ENCODE peak calls at places on chromosomes 12 and 14, in ten cellular contexts. A, B, P, W, E, D, Y, R, K and H are unnamed samples.

GRCh38 chr12:88417531-88417930 is 162.7 kb downstream of the KITLG start:
- DNase-seq in A (no peak), B (no peak), P (no peak), W (no peak), E (no peak), D (no peak), Y (peak), R (no peak), K (no peak), H (no peak)

GRCh38 chr14:70808023-70808401 is 1.3 kb downstream of the MAP3K9 start:
- DNase-seq in A (no peak), B (no peak), P (peak), W (no peak), E (peak), D (no peak), Y (peak), R (peak), K (peak), H (no peak)

GRCh38 chr14:77580964-77581505 is 35.4 kb downstream of the SPTLC2 start:
- DNase-seq in A (no peak), B (no peak), P (peak), W (peak), E (no peak), D (no peak), Y (peak), R (peak), K (no peak), H (peak)

GRCh38 chr14:61454545-61454944 is 133.2 kb downstream of the PRKCH start:
- DNase-seq in A (no peak), B (peak), P (no peak), W (no peak), E (no peak), D (no peak), Y (no peak), R (no peak), K (no peak), H (no peak)

GRCh38 chr14:22822017-22822618 is 6.9 kb upstream of the SLC7A7 start:
- DNase-seq in A (no peak), B (no peak), P (no peak), W (no peak), E (no peak), D (peak), Y (no peak), R (no peak), K (no peak), H (no peak)

GRCh38 chr12:78086553-78087362 is 256.1 kb downstream of the NAV3 start:
- DNase-seq in A (no peak), B (no peak), P (no peak), W (peak), E (no peak), D (no peak), Y (no peak), R (no peak), K (no peak), H (no peak)

GRCh38 chr12:123750159-123750656 is 11.9 kb upstream of the DNAH10 start:
- DNase-seq in A (no peak), B (no peak), P (no peak), W (no peak), E (no peak), D (no peak), Y (no peak), R (no peak), K (no peak), H (no peak)

GRCh38 chr14:31018057-31018645 is 7.3 kb upstream of the AP4S1 start:
- DNase-seq in A (no peak), B (no peak), P (no peak), W (peak), E (no peak), D (no peak), Y (no peak), R (no peak), K (no peak), H (no peak)

GRCh38 chr12:53096761-53097160 is 706 bp upstream of the IGFBP6 start:
- DNase-seq in A (no peak), B (no peak), P (no peak), W (no peak), E (no peak), D (peak), Y (no peak), R (no peak), K (no peak), H (no peak)

GRCh38 chr12:93803408-93803807 is 126.2 kb downstream of the CRADD start:
- DNase-seq in A (no peak), B (no peak), P (no peak), W (peak), E (no peak), D (no peak), Y (no peak), R (peak), K (no peak), H (peak)

GRCh38 chr12:53695148-53696138 is 19.6 kb upstream of the ATP5MC2 start:
- DNase-seq in A (no peak), B (no peak), P (peak), W (peak), E (no peak), D (no peak), Y (peak), R (peak), K (peak), H (peak)

GRCh38 chr14:91780452-91780851 is 48.6 kb upstream of the CATSPERB start:
- DNase-seq in A (no peak), B (no peak), P (no peak), W (no peak), E (no peak), D (no peak), Y (no peak), R (no peak), K (no peak), H (peak)

GRCh38 chr12:31499567-31499966 is 91.4 kb downstream of the DENND5B start:
- DNase-seq in A (no peak), B (no peak), P (no peak), W (no peak), E (no peak), D (no peak), Y (no peak), R (no peak), K (no peak), H (no peak)

GRCh38 chr14:105465209-105466031 is 9.2 kb upstream of the CRIP2 start:
- DNase-seq in A (no peak), B (peak), P (no peak), W (no peak), E (no peak), D (no peak), Y (no peak), R (no peak), K (no peak), H (peak)

GRCh38 chr12:116299064-116299463 is 21.6 kb upstream of the MED13L start:
- DNase-seq in A (no peak), B (no peak), P (no peak), W (no peak), E (no peak), D (no peak), Y (peak), R (no peak), K (no peak), H (no peak)

GRCh38 chr12:57124259-57124877 is 3.9 kb upstream of the LRP1 start:
- DNase-seq in A (peak), B (peak), P (peak), W (peak), E (peak), D (peak), Y (peak), R (peak), K (peak), H (peak)

GRCh38 chr12:23564454-23564853 is 385.0 kb downstream of the SOX5 start:
- DNase-seq in A (no peak), B (no peak), P (no peak), W (no peak), E (no peak), D (no peak), Y (peak), R (no peak), K (no peak), H (peak)

GRCh38 chr12:44021471-44021971 is 185.6 kb downstream of the TMEM117 start:
- DNase-seq in A (no peak), B (no peak), P (no peak), W (no peak), E (no peak), D (no peak), Y (no peak), R (no peak), K (no peak), H (peak)

GRCh38 chr12:59036973-59037807 is 116.9 kb upstream of the LRIG3 start:
- DNase-seq in A (no peak), B (no peak), P (no peak), W (peak), E (no peak), D (no peak), Y (no peak), R (no peak), K (no peak), H (no peak)

GRCh38 chr14:23321572-23322547 is 603 bp downstream of the PABPN1 start:
- DNase-seq in A (peak), B (peak), P (no peak), W (peak), E (no peak), D (peak), Y (no peak), R (peak), K (peak), H (peak)

GRCh38 chr14:70885343-70886014 is 21.8 kb upstream of the PCNX1 start:
- DNase-seq in A (no peak), B (no peak), P (no peak), W (no peak), E (no peak), D (no peak), Y (no peak), R (no peak), K (peak), H (no peak)

GRCh38 chr14:64891839-64892375 is 12.2 kb upstream of the SPTB start:
- DNase-seq in A (peak), B (no peak), P (peak), W (peak), E (no peak), D (no peak), Y (peak), R (peak), K (no peak), H (peak)

GRCh38 chr14:61652526-61653262 is 42.6 kb upstream of the HIF1A start:
- DNase-seq in A (no peak), B (no peak), P (no peak), W (no peak), E (no peak), D (no peak), Y (no peak), R (no peak), K (no peak), H (no peak)

GRCh38 chr12:106994579-106995220 is 7.8 kb upstream of the MTERF2 start:
- DNase-seq in A (no peak), B (no peak), P (no peak), W (peak), E (no peak), D (no peak), Y (no peak), R (no peak), K (no peak), H (peak)

GRCh38 chr14:105091335-105092123 is 26.3 kb upstream of the GPR132 start:
- DNase-seq in A (no peak), B (peak), P (peak), W (no peak), E (no peak), D (peak), Y (peak), R (peak), K (no peak), H (peak)

GRCh38 chr14:75310295-75311059 is 31.8 kb downstream of the FOS start:
- DNase-seq in A (peak), B (peak), P (no peak), W (peak), E (no peak), D (peak), Y (peak), R (peak), K (no peak), H (peak)

GRCh38 chr12:106142591-106143261 is 4.0 kb upstream of the NUAK1 start:
- DNase-seq in A (no peak), B (no peak), P (no peak), W (no peak), E (no peak), D (no peak), Y (no peak), R (no peak), K (no peak), H (no peak)

GRCh38 chr14:89504602-89505320 is 87.7 kb upstream of the FOXN3 start:
- DNase-seq in A (no peak), B (no peak), P (no peak), W (peak), E (no peak), D (no peak), Y (no peak), R (no peak), K (no peak), H (peak)

GRCh38 chr12:46811185-46811584 is 14.6 kb downstream of the SLC38A4 start:
- DNase-seq in A (no peak), B (no peak), P (no peak), W (no peak), E (no peak), D (no peak), Y (no peak), R (no peak), K (no peak), H (no peak)

GRCh38 chr14:95026851-95027463 is 130.4 kb downstream of the DICER1 start:
- DNase-seq in A (no peak), B (no peak), P (no peak), W (no peak), E (no peak), D (peak), Y (no peak), R (no peak), K (no peak), H (no peak)

GRCh38 chr12:122282066-122282465 is 15.8 kb upstream of the VPS33A start:
- DNase-seq in A (no peak), B (no peak), P (no peak), W (peak), E (no peak), D (no peak), Y (no peak), R (peak), K (no peak), H (peak)

GRCh38 chr14:90109858-90110257 is 48.1 kb downstream of the KCNK13 start:
- DNase-seq in A (no peak), B (no peak), P (no peak), W (no peak), E (no peak), D (no peak), Y (no peak), R (peak), K (no peak), H (no peak)

GRCh38 chr12:70555081-70555480 is 82.1 kb downstream of the PTPRB start:
- DNase-seq in A (no peak), B (no peak), P (no peak), W (no peak), E (no peak), D (no peak), Y (no peak), R (no peak), K (no peak), H (no peak)

GRCh38 chr12:131929530-131930456 is 717 bp downstream of the PUS1 start:
- DNase-seq in A (no peak), B (no peak), P (no peak), W (peak), E (no peak), D (peak), Y (no peak), R (no peak), K (no peak), H (peak)